ENCODE peak calls at places on chromosome 2, in nine cellular contexts. K is GM12865, W is HFFc6, L is PC-3, C is sigmoid colon, J is AG09309, U is brain microvascular endothelial cell, A is SK-N-SH, Y is WTC11. H is an unnamed sample.

GRCh38 chr2:164847291-164847690 is 5.7 kb upstream of the COBLL1 start:
- DNase-seq in C (no peak), L (no peak), W (no peak), K (no peak), U (no peak), Y (no peak), J (no peak), A (no peak), H (no peak)

GRCh38 chr2:9552491-9553178 is 3.0 kb downstream of the ADAM17 start:
- DNase-seq in C (no peak), U (no peak), L (peak; percentile 87), J (peak; percentile 61), Y (no peak), A (no peak), W (peak; percentile 44), K (peak; percentile 62), H (peak; percentile 47)

GRCh38 chr2:42653908-42654445 is 85.5 kb downstream of the MTA3 start:
- DNase-seq in C (no peak), W (no peak), K (no peak), J (no peak), L (no peak), U (no peak), Y (no peak), A (no peak), H (no peak)

GRCh38 chr2:43845181-43845580 is 6.4 kb downstream of the ABCG8 start:
- DNase-seq in W (no peak), A (peak; percentile 5), L (no peak), C (no peak), K (no peak), U (no peak), J (no peak), Y (no peak), H (no peak)

GRCh38 chr2:170950221-170950737 is 21.2 kb downstream of the GORASP2 start:
- DNase-seq in A (no peak), K (peak; percentile 71), L (no peak), J (no peak), Y (no peak), C (no peak), U (no peak), W (no peak), H (no peak)

GRCh38 chr2:238742066-238742465 is 105.8 kb upstream of the TWIST2 start:
- DNase-seq in L (no peak), K (no peak), Y (no peak), U (no peak), C (no peak), A (no peak), J (no peak), W (no peak), H (no peak)

GRCh38 chr2:205427112-205427511 is 255.2 kb upstream of the NRP2 start:
- DNase-seq in K (no peak), W (peak; percentile 20), A (no peak), C (no peak), L (peak; percentile 42), Y (no peak), U (peak; percentile 61), J (peak; percentile 23), H (no peak)

GRCh38 chr2:207308519-207309224 is 142.9 kb upstream of the KLF7 start:
- DNase-seq in Y (no peak), J (no peak), A (no peak), C (no peak), W (no peak), U (no peak), K (no peak), L (no peak), H (no peak)

GRCh38 chr2:118088051-118089014 is at the start of gene INSIG2:
- DNase-seq in A (peak; percentile 90), U (peak; percentile 96), K (peak; percentile 99), W (peak; percentile 92), Y (peak; percentile 98), J (peak; percentile 68), L (peak; percentile 98), C (peak; percentile 94), H (peak; percentile 93)

GRCh38 chr2:118086024-118086633 is 2.1 kb upstream of the INSIG2 start:
- DNase-seq in W (no peak), K (no peak), A (no peak), L (no peak), Y (no peak), J (no peak), U (no peak), C (no peak), H (no peak)

GRCh38 chr2:118090387-118091139 is 2.3 kb downstream of the INSIG2 start:
- DNase-seq in W (no peak), U (no peak), A (no peak), L (no peak), C (no peak), Y (no peak), K (no peak), J (no peak), H (no peak)

GRCh38 chr2:118091140-118091478 is 2.8 kb downstream of the INSIG2 start:
- DNase-seq in Y (no peak), J (no peak), U (no peak), K (no peak), W (no peak), L (no peak), C (no peak), A (no peak), H (no peak)

DNA sequence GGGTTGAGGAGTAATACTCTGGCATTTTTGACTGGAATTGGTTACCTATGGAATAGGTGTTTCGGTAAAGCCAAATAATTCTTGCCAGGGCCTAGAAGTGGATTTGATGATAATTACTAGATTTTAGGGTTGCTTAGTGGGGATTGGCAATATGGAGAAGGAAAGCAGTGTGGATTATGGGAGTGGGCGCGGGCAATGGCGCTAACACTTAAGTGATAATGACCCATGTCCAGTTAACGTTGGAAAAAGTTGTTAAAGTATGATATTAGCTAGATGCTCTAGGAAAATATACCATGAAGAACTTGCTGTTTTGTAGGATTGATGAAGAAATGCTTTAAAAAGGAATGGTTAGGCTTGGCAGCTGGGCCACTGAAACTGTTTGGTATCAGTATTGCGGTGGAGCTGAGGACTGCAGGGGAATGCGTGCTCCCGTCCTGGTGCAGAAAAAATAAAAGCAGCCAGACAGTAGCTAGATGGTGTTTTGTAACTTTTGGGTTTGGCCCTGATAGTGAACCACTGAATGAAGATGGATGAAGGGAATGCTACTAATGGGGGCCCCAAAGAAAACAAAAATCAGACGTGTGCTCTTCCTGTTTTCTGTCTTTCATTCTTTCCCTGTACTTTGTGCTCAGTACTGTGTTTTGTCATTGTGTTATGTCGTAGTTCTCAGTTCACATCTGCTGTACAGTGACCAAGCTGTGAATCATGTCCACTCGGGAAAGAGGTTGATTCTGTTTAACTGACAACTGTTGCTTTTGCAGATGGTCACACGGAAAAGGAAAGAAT is 937 bp downstream of the INSIG2 start:
- DNase-seq in U (peak; percentile 47), L (peak; percentile 48), K (peak; percentile 42), C (no peak), Y (no peak), J (no peak), W (peak; percentile 22), A (peak; percentile 36), H (peak; percentile 23)
- TF ChIP-seq CTCF in U (peak; percentile 44), L (peak; percentile 13), K (no peak), C (no peak), Y (no peak), J (no peak), W (peak; percentile 39), A (no peak), H (no peak)

DNA sequence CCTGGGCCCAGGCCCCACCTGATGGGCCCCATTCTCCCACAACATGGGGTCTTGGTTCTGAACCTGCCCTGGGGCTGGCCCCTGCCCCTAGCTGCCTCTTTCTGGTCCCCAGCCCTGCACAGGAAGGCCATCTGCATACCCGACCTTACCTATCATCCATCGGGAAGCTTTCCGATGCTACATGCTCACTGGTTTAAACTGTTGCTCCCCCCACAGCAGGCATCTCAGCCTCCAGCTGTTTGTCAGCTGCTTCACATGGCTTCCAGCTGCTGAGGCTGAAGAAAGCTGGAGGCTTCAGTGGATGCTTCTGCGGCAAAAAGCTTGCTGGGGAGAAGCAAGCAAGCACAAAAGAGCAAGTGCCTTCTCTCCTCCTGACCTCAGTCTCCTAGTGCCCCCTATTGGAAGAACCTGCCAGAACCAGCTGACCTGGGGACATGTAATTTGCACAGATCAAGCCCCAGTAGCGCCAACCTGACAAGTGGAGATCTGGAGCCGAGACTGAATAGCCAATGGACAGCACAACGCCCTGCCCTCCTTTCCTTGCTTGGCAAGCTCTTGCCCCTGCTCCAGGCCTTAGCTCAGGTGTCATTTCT is 24.1 kb upstream of the RHOB start:
- DNase-seq in Y (peak; percentile 44), U (no peak), K (peak; percentile 54), L (no peak), W (no peak), J (no peak), A (peak; percentile 55), C (peak; percentile 78), H (peak; percentile 57)
- TF ChIP-seq CTCF in Y (peak; percentile 25), U (peak; percentile 32), K (peak; percentile 32), L (peak; percentile 23), W (peak; percentile 53), J (peak; percentile 16), A (peak; percentile 37), C (no peak), H (peak; percentile 32)

GRCh38 chr2:27652341-27652740 is 11.1 kb downstream of the SUPT7L start:
- DNase-seq in L (no peak), K (no peak), Y (no peak), J (no peak), A (no peak), W (no peak), U (no peak), C (no peak), H (no peak)

GRCh38 chr2:27651056-27651455 is 12.4 kb downstream of the SUPT7L start:
- DNase-seq in W (no peak), J (no peak), A (no peak), C (no peak), Y (no peak), K (no peak), L (no peak), U (peak; percentile 27), H (no peak)

GRCh38 chr2:27653397-27653796 is 10.0 kb downstream of the SUPT7L start:
- DNase-seq in Y (no peak), L (peak; percentile 18), J (no peak), A (no peak), W (no peak), U (peak; percentile 72), K (no peak), C (no peak), H (no peak)

GRCh38 chr2:27652790-27653189 is 10.6 kb downstream of the SUPT7L start:
- DNase-seq in J (no peak), A (no peak), W (no peak), C (no peak), K (no peak), Y (no peak), L (peak; percentile 66), U (no peak), H (no peak)

GRCh38 chr2:27655155-27655951 is 8.1 kb downstream of the SUPT7L start:
- DNase-seq in J (no peak), U (peak; percentile 81), W (peak; percentile 49), L (peak; percentile 89), C (no peak), A (no peak), K (no peak), Y (no peak), H (no peak)
- TF ChIP-seq CTCF in J (no peak), U (no peak), W (no peak), L (peak; percentile 36), C (no peak), A (no peak), K (no peak), Y (no peak), H (no peak)

DNA sequence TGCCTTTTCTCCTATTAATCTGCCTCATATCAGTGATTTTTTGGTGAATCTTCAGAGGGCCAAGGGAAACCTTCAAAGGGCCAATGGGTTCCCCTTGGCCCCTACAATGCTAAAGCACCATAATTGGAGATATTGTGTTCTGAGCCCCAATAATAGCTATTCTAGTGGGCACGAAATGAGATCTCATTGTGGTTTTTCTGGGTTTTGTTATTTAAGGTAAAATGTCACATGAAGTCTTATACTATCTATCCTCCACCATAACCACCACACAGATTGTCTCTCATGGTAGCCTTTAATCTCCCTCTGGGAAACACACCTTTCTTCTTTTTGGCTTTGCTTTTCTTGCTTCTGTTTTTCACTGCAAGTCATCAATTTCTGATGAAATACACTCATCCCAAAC is 152.8 kb downstream of the B3GNT2 start:
- DNase-seq in Y (no peak), J (no peak), U (no peak), L (no peak), A (no peak), W (no peak), C (no peak), K (peak; percentile 84), H (no peak)
- TF ChIP-seq CTCF in Y (no peak), J (no peak), U (no peak), L (no peak), A (no peak), W (no peak), C (no peak), K (no peak), H (no peak)

H was measured in GM13976.